ENCODE peak calls at places on chromosome 9, in six cellular contexts. One of them, this sample, is unnamed.

GRCh38 chr9:97412628-97413382 is 909 bp downstream of the TDRD7 start:
- DNase-seq in fibroblast of mammary gland: no peak
- DNase-seq in ovary: no peak
- DNase-seq in NCI-H2171 treated with DMSO at 0.1 percent for 48 hours: no peak
- DNase-seq in fibroblast of lung: peak; percentile 11
- DNase-seq in activated CD4-positive, alpha-beta T cell treated with anti-CD3 and anti-CD28 coated beads, Interleukin-2, amount 50 U/mL, for 24 hours: no peak
- DNase-seq in this sample: no peak

GRCh38 chr9:95947118-95947517 is 71.6 kb downstream of the ERCC6L2 start:
- DNase-seq in ovary: no peak
- DNase-seq in NCI-H2171 treated with DMSO at 0.1 percent for 48 hours: no peak
- DNase-seq in fibroblast of mammary gland: no peak
- DNase-seq in fibroblast of lung: peak; percentile 33
- DNase-seq in activated CD4-positive, alpha-beta T cell treated with anti-CD3 and anti-CD28 coated beads, Interleukin-2, amount 50 U/mL, for 24 hours: no peak
- DNase-seq in this sample: no peak

GRCh38 chr9:32472344-32472743 is 53.7 kb downstream of the RIGI start:
- DNase-seq in fibroblast of mammary gland: no peak
- DNase-seq in activated CD4-positive, alpha-beta T cell treated with anti-CD3 and anti-CD28 coated beads, Interleukin-2, amount 50 U/mL, for 24 hours: no peak
- DNase-seq in fibroblast of lung: no peak
- DNase-seq in NCI-H2171 treated with DMSO at 0.1 percent for 48 hours: no peak
- DNase-seq in ovary: no peak
- DNase-seq in this sample: no peak

GRCh38 chr9:806285-807156 is 35.0 kb upstream of the DMRT1 start:
- DNase-seq in activated CD4-positive, alpha-beta T cell treated with anti-CD3 and anti-CD28 coated beads, Interleukin-2, amount 50 U/mL, for 24 hours: no peak
- DNase-seq in ovary: no peak
- DNase-seq in fibroblast of lung: peak; percentile 30
- DNase-seq in NCI-H2171 treated with DMSO at 0.1 percent for 48 hours: peak; percentile 69
- DNase-seq in fibroblast of mammary gland: peak; percentile 53
- DNase-seq in this sample: no peak

GRCh38 chr9:129319076-129319937 is 141.2 kb upstream of the IER5L start:
- DNase-seq in NCI-H2171 treated with DMSO at 0.1 percent for 48 hours: peak; percentile 20
- DNase-seq in fibroblast of lung: no peak
- DNase-seq in fibroblast of mammary gland: no peak
- DNase-seq in activated CD4-positive, alpha-beta T cell treated with anti-CD3 and anti-CD28 coated beads, Interleukin-2, amount 50 U/mL, for 24 hours: no peak
- DNase-seq in ovary: peak; percentile 67
- DNase-seq in this sample: peak; percentile 52

GRCh38 chr9:114278881-114279570 is 43.9 kb upstream of the ORM1 start:
- DNase-seq in fibroblast of mammary gland: peak; percentile 49
- DNase-seq in NCI-H2171 treated with DMSO at 0.1 percent for 48 hours: peak; percentile 64
- DNase-seq in fibroblast of lung: peak; percentile 74
- DNase-seq in ovary: peak; percentile 19
- DNase-seq in activated CD4-positive, alpha-beta T cell treated with anti-CD3 and anti-CD28 coated beads, Interleukin-2, amount 50 U/mL, for 24 hours: no peak
- DNase-seq in this sample: peak; percentile 30

GRCh38 chr9:35108946-35109575 is 6.1 kb upstream of the STOML2 start:
- DNase-seq in ovary: no peak
- DNase-seq in fibroblast of mammary gland: no peak
- DNase-seq in NCI-H2171 treated with DMSO at 0.1 percent for 48 hours: no peak
- DNase-seq in activated CD4-positive, alpha-beta T cell treated with anti-CD3 and anti-CD28 coated beads, Interleukin-2, amount 50 U/mL, for 24 hours: no peak
- DNase-seq in fibroblast of lung: no peak
- DNase-seq in this sample: no peak

GRCh38 chr9:124794902-124795491 is 18.1 kb downstream of the OLFML2A start:
- DNase-seq in activated CD4-positive, alpha-beta T cell treated with anti-CD3 and anti-CD28 coated beads, Interleukin-2, amount 50 U/mL, for 24 hours: no peak
- DNase-seq in NCI-H2171 treated with DMSO at 0.1 percent for 48 hours: no peak
- DNase-seq in fibroblast of lung: no peak
- DNase-seq in fibroblast of mammary gland: no peak
- DNase-seq in ovary: no peak
- DNase-seq in this sample: no peak

GRCh38 chr9:109319072-109319630 is 1.7 kb downstream of the EPB41L4B start:
- DNase-seq in NCI-H2171 treated with DMSO at 0.1 percent for 48 hours: peak; percentile 56
- DNase-seq in fibroblast of lung: peak; percentile 32
- DNase-seq in fibroblast of mammary gland: no peak
- DNase-seq in ovary: peak; percentile 57
- DNase-seq in activated CD4-positive, alpha-beta T cell treated with anti-CD3 and anti-CD28 coated beads, Interleukin-2, amount 50 U/mL, for 24 hours: no peak
- DNase-seq in this sample: peak; percentile 57

GRCh38 chr9:91978739-91979414 is 28.8 kb upstream of the ROR2 start:
- DNase-seq in fibroblast of mammary gland: peak; percentile 86
- DNase-seq in activated CD4-positive, alpha-beta T cell treated with anti-CD3 and anti-CD28 coated beads, Interleukin-2, amount 50 U/mL, for 24 hours: no peak
- DNase-seq in fibroblast of lung: peak; percentile 92
- DNase-seq in ovary: no peak
- DNase-seq in NCI-H2171 treated with DMSO at 0.1 percent for 48 hours: no peak
- DNase-seq in this sample: no peak

GRCh38 chr9:81604306-81605153 is 84.8 kb downstream of the TLE1 start:
- DNase-seq in fibroblast of mammary gland: peak; percentile 24
- DNase-seq in ovary: no peak
- DNase-seq in NCI-H2171 treated with DMSO at 0.1 percent for 48 hours: no peak
- DNase-seq in activated CD4-positive, alpha-beta T cell treated with anti-CD3 and anti-CD28 coated beads, Interleukin-2, amount 50 U/mL, for 24 hours: no peak
- DNase-seq in fibroblast of lung: peak; percentile 81
- DNase-seq in this sample: no peak

GRCh38 chr9:107274096-107274495 is 9.0 kb upstream of the RAD23B start:
- DNase-seq in NCI-H2171 treated with DMSO at 0.1 percent for 48 hours: no peak
- DNase-seq in fibroblast of mammary gland: no peak
- DNase-seq in activated CD4-positive, alpha-beta T cell treated with anti-CD3 and anti-CD28 coated beads, Interleukin-2, amount 50 U/mL, for 24 hours: no peak
- DNase-seq in ovary: no peak
- DNase-seq in fibroblast of lung: no peak
- DNase-seq in this sample: no peak

GRCh38 chr9:90919883-90920282 is 118.3 kb downstream of the SYK start:
- DNase-seq in fibroblast of mammary gland: no peak
- DNase-seq in ovary: no peak
- DNase-seq in NCI-H2171 treated with DMSO at 0.1 percent for 48 hours: no peak
- DNase-seq in fibroblast of lung: no peak
- DNase-seq in activated CD4-positive, alpha-beta T cell treated with anti-CD3 and anti-CD28 coated beads, Interleukin-2, amount 50 U/mL, for 24 hours: no peak
- DNase-seq in this sample: no peak

GRCh38 chr9:30995951-30996738 is 1388.3 kb upstream of the ACO1 start:
- DNase-seq in ovary: no peak
- DNase-seq in NCI-H2171 treated with DMSO at 0.1 percent for 48 hours: no peak
- DNase-seq in fibroblast of mammary gland: no peak
- DNase-seq in activated CD4-positive, alpha-beta T cell treated with anti-CD3 and anti-CD28 coated beads, Interleukin-2, amount 50 U/mL, for 24 hours: no peak
- DNase-seq in fibroblast of lung: no peak
- DNase-seq in this sample: no peak

GRCh38 chr9:13361076-13361475 is 81.6 kb upstream of the MPDZ start:
- DNase-seq in fibroblast of lung: no peak
- DNase-seq in ovary: no peak
- DNase-seq in fibroblast of mammary gland: no peak
- DNase-seq in NCI-H2171 treated with DMSO at 0.1 percent for 48 hours: no peak
- DNase-seq in activated CD4-positive, alpha-beta T cell treated with anti-CD3 and anti-CD28 coated beads, Interleukin-2, amount 50 U/mL, for 24 hours: no peak
- DNase-seq in this sample: no peak

GRCh38 chr9:89805726-89806125 is 200.9 kb downstream of the GADD45G start:
- DNase-seq in NCI-H2171 treated with DMSO at 0.1 percent for 48 hours: no peak
- DNase-seq in fibroblast of lung: peak; percentile 11
- DNase-seq in ovary: no peak
- DNase-seq in activated CD4-positive, alpha-beta T cell treated with anti-CD3 and anti-CD28 coated beads, Interleukin-2, amount 50 U/mL, for 24 hours: no peak
- DNase-seq in fibroblast of mammary gland: peak; percentile 31
- DNase-seq in this sample: no peak

GRCh38 chr9:17191095-17191494 is 56.3 kb downstream of the CNTLN start:
- DNase-seq in fibroblast of mammary gland: no peak
- DNase-seq in ovary: no peak
- DNase-seq in NCI-H2171 treated with DMSO at 0.1 percent for 48 hours: no peak
- DNase-seq in fibroblast of lung: peak; percentile 10
- DNase-seq in activated CD4-positive, alpha-beta T cell treated with anti-CD3 and anti-CD28 coated beads, Interleukin-2, amount 50 U/mL, for 24 hours: no peak
- DNase-seq in this sample: no peak

GRCh38 chr9:86792136-86792535 is 155.2 kb downstream of the GAS1 start:
- DNase-seq in activated CD4-positive, alpha-beta T cell treated with anti-CD3 and anti-CD28 coated beads, Interleukin-2, amount 50 U/mL, for 24 hours: no peak
- DNase-seq in fibroblast of lung: peak; percentile 31
- DNase-seq in ovary: no peak
- DNase-seq in fibroblast of mammary gland: peak; percentile 72
- DNase-seq in NCI-H2171 treated with DMSO at 0.1 percent for 48 hours: no peak
- DNase-seq in this sample: no peak

GRCh38 chr9:34332370-34332964 is 3.1 kb downstream of the NUDT2 start:
- DNase-seq in ovary: no peak
- DNase-seq in activated CD4-positive, alpha-beta T cell treated with anti-CD3 and anti-CD28 coated beads, Interleukin-2, amount 50 U/mL, for 24 hours: no peak
- DNase-seq in fibroblast of mammary gland: peak; percentile 62
- DNase-seq in fibroblast of lung: peak; percentile 39
- DNase-seq in NCI-H2171 treated with DMSO at 0.1 percent for 48 hours: peak; percentile 49
- DNase-seq in this sample: no peak

GRCh38 chr9:91037511-91038482 is 236.2 kb downstream of the SYK start:
- DNase-seq in fibroblast of lung: peak; percentile 82
- DNase-seq in fibroblast of mammary gland: peak; percentile 92
- DNase-seq in ovary: peak; percentile 59
- DNase-seq in activated CD4-positive, alpha-beta T cell treated with anti-CD3 and anti-CD28 coated beads, Interleukin-2, amount 50 U/mL, for 24 hours: no peak
- DNase-seq in NCI-H2171 treated with DMSO at 0.1 percent for 48 hours: no peak
- DNase-seq in this sample: peak; percentile 80

GRCh38 chr9:3177362-3177761 is 333.5 kb upstream of the PUM3 start:
- DNase-seq in ovary: no peak
- DNase-seq in NCI-H2171 treated with DMSO at 0.1 percent for 48 hours: peak; percentile 80
- DNase-seq in activated CD4-positive, alpha-beta T cell treated with anti-CD3 and anti-CD28 coated beads, Interleukin-2, amount 50 U/mL, for 24 hours: no peak
- DNase-seq in fibroblast of lung: no peak
- DNase-seq in fibroblast of mammary gland: peak; percentile 21
- DNase-seq in this sample: no peak

GRCh38 chr9:96751815-96752214 is 26.1 kb downstream of the ZNF510 start:
- DNase-seq in activated CD4-positive, alpha-beta T cell treated with anti-CD3 and anti-CD28 coated beads, Interleukin-2, amount 50 U/mL, for 24 hours: no peak
- DNase-seq in ovary: no peak
- DNase-seq in fibroblast of mammary gland: no peak
- DNase-seq in fibroblast of lung: no peak
- DNase-seq in NCI-H2171 treated with DMSO at 0.1 percent for 48 hours: no peak
- DNase-seq in this sample: no peak

GRCh38 chr9:108831496-108832178 is 24.1 kb downstream of the ACTL7B start:
- DNase-seq in ovary: no peak
- DNase-seq in activated CD4-positive, alpha-beta T cell treated with anti-CD3 and anti-CD28 coated beads, Interleukin-2, amount 50 U/mL, for 24 hours: no peak
- DNase-seq in fibroblast of lung: no peak
- DNase-seq in NCI-H2171 treated with DMSO at 0.1 percent for 48 hours: no peak
- DNase-seq in fibroblast of mammary gland: no peak
- DNase-seq in this sample: no peak

GRCh38 chr9:107322643-107323042 is 39.6 kb downstream of the RAD23B start:
- DNase-seq in fibroblast of mammary gland: no peak
- DNase-seq in fibroblast of lung: no peak
- DNase-seq in ovary: no peak
- DNase-seq in NCI-H2171 treated with DMSO at 0.1 percent for 48 hours: no peak
- DNase-seq in activated CD4-positive, alpha-beta T cell treated with anti-CD3 and anti-CD28 coated beads, Interleukin-2, amount 50 U/mL, for 24 hours: no peak
- DNase-seq in this sample: no peak

GRCh38 chr9:132341177-132341840 is 13.5 kb downstream of the SETX start:
- DNase-seq in activated CD4-positive, alpha-beta T cell treated with anti-CD3 and anti-CD28 coated beads, Interleukin-2, amount 50 U/mL, for 24 hours: no peak
- DNase-seq in fibroblast of lung: no peak
- DNase-seq in ovary: no peak
- DNase-seq in fibroblast of mammary gland: no peak
- DNase-seq in NCI-H2171 treated with DMSO at 0.1 percent for 48 hours: peak; percentile 44
- DNase-seq in this sample: no peak

GRCh38 chr9:100088202-100088601 is 10.6 kb downstream of the ERP44 start:
- DNase-seq in ovary: no peak
- DNase-seq in activated CD4-positive, alpha-beta T cell treated with anti-CD3 and anti-CD28 coated beads, Interleukin-2, amount 50 U/mL, for 24 hours: no peak
- DNase-seq in fibroblast of mammary gland: no peak
- DNase-seq in fibroblast of lung: no peak
- DNase-seq in NCI-H2171 treated with DMSO at 0.1 percent for 48 hours: no peak
- DNase-seq in this sample: no peak

GRCh38 chr9:96567203-96567700 is 52.4 kb downstream of the CDC14B start:
- DNase-seq in NCI-H2171 treated with DMSO at 0.1 percent for 48 hours: peak; percentile 35
- DNase-seq in activated CD4-positive, alpha-beta T cell treated with anti-CD3 and anti-CD28 coated beads, Interleukin-2, amount 50 U/mL, for 24 hours: no peak
- DNase-seq in fibroblast of mammary gland: peak; percentile 28
- DNase-seq in fibroblast of lung: peak; percentile 26
- DNase-seq in ovary: no peak
- DNase-seq in this sample: no peak

GRCh38 chr9:94289691-94290090 is 30.6 kb downstream of the ZNF169 start:
- DNase-seq in ovary: no peak
- DNase-seq in activated CD4-positive, alpha-beta T cell treated with anti-CD3 and anti-CD28 coated beads, Interleukin-2, amount 50 U/mL, for 24 hours: no peak
- DNase-seq in NCI-H2171 treated with DMSO at 0.1 percent for 48 hours: no peak
- DNase-seq in fibroblast of mammary gland: no peak
- DNase-seq in fibroblast of lung: no peak
- DNase-seq in this sample: no peak

GRCh38 chr9:104795082-104795481 is 31.2 kb downstream of the NIPSNAP3B start:
- DNase-seq in NCI-H2171 treated with DMSO at 0.1 percent for 48 hours: no peak
- DNase-seq in fibroblast of lung: no peak
- DNase-seq in fibroblast of mammary gland: no peak
- DNase-seq in ovary: no peak
- DNase-seq in activated CD4-positive, alpha-beta T cell treated with anti-CD3 and anti-CD28 coated beads, Interleukin-2, amount 50 U/mL, for 24 hours: no peak
- DNase-seq in this sample: no peak

GRCh38 chr9:82206490-82206889 is 217.9 kb downstream of the SPATA31D1 start:
- DNase-seq in fibroblast of mammary gland: no peak
- DNase-seq in ovary: no peak
- DNase-seq in fibroblast of lung: no peak
- DNase-seq in NCI-H2171 treated with DMSO at 0.1 percent for 48 hours: no peak
- DNase-seq in activated CD4-positive, alpha-beta T cell treated with anti-CD3 and anti-CD28 coated beads, Interleukin-2, amount 50 U/mL, for 24 hours: no peak
- DNase-seq in this sample: no peak

GRCh38 chr9:126665696-126666035 is 51.9 kb downstream of the LMX1B start:
- DNase-seq in activated CD4-positive, alpha-beta T cell treated with anti-CD3 and anti-CD28 coated beads, Interleukin-2, amount 50 U/mL, for 24 hours: no peak
- DNase-seq in fibroblast of lung: no peak
- DNase-seq in ovary: no peak
- DNase-seq in NCI-H2171 treated with DMSO at 0.1 percent for 48 hours: no peak
- DNase-seq in fibroblast of mammary gland: no peak
- DNase-seq in this sample: no peak

GRCh38 chr9:105232207-105232606 is 12.2 kb upstream of the SLC44A1 start:
- DNase-seq in activated CD4-positive, alpha-beta T cell treated with anti-CD3 and anti-CD28 coated beads, Interleukin-2, amount 50 U/mL, for 24 hours: no peak
- DNase-seq in ovary: no peak
- DNase-seq in fibroblast of lung: peak; percentile 18
- DNase-seq in NCI-H2171 treated with DMSO at 0.1 percent for 48 hours: no peak
- DNase-seq in fibroblast of mammary gland: peak; percentile 73
- DNase-seq in this sample: no peak

GRCh38 chr9:17402309-17402708 is 176.6 kb upstream of the SH3GL2 start:
- DNase-seq in fibroblast of lung: peak; percentile 10
- DNase-seq in fibroblast of mammary gland: peak; percentile 47
- DNase-seq in NCI-H2171 treated with DMSO at 0.1 percent for 48 hours: no peak
- DNase-seq in ovary: no peak
- DNase-seq in activated CD4-positive, alpha-beta T cell treated with anti-CD3 and anti-CD28 coated beads, Interleukin-2, amount 50 U/mL, for 24 hours: no peak
- DNase-seq in this sample: no peak